ENCODE peak calls at places on chromosome 18, in six cellular contexts. One of them, this sample, is unnamed.
A peak's percentile ranks its signal among the peaks of the same experiment; 100 is the strongest.

GRCh38 chr18:28404721-28405120 is 227.8 kb upstream of the CDH2 start:
- DNase-seq in endothelial cell: no peak
- DNase-seq in mesothelial cell of epicardium: no peak
- DNase-seq in AG09309: no peak
- DNase-seq in MCF 10A: no peak
- DNase-seq in GM12865: no peak
- DNase-seq in this sample: no peak

GRCh38 chr18:22848618-22849017 is 84.5 kb upstream of the RBBP8 start:
- DNase-seq in endothelial cell: no peak
- DNase-seq in mesothelial cell of epicardium: no peak
- DNase-seq in AG09309: peak; percentile 60
- DNase-seq in MCF 10A: peak; percentile 97
- DNase-seq in GM12865: no peak
- DNase-seq in this sample: no peak

GRCh38 chr18:40004246-40004645 is 1950.8 kb upstream of the PIK3C3 start:
- DNase-seq in endothelial cell: no peak
- DNase-seq in mesothelial cell of epicardium: no peak
- DNase-seq in AG09309: no peak
- DNase-seq in MCF 10A: no peak
- DNase-seq in GM12865: no peak
- DNase-seq in this sample: no peak

GRCh38 chr18:7300971-7301553 is 70.2 kb downstream of the LRRC30 start:
- DNase-seq in endothelial cell: no peak
- DNase-seq in mesothelial cell of epicardium: no peak
- DNase-seq in AG09309: no peak
- DNase-seq in MCF 10A: peak; percentile 68
- DNase-seq in GM12865: no peak
- DNase-seq in this sample: no peak

GRCh38 chr18:1090758-1091157 is 186.1 kb downstream of the ADCYAP1 start:
- DNase-seq in endothelial cell: no peak
- DNase-seq in mesothelial cell of epicardium: no peak
- DNase-seq in AG09309: no peak
- DNase-seq in MCF 10A: no peak
- DNase-seq in GM12865: no peak
- DNase-seq in this sample: no peak

GRCh38 chr18:69691008-69691760 is 256.5 kb downstream of the CD226 start:
- DNase-seq in endothelial cell: no peak
- DNase-seq in mesothelial cell of epicardium: no peak
- DNase-seq in AG09309: no peak
- DNase-seq in MCF 10A: no peak
- DNase-seq in GM12865: peak; percentile 7
- DNase-seq in this sample: no peak

GRCh38 chr18:63192885-63193349 is 126.7 kb downstream of the BCL2 start:
- DNase-seq in endothelial cell: no peak
- DNase-seq in mesothelial cell of epicardium: no peak
- DNase-seq in AG09309: no peak
- DNase-seq in MCF 10A: no peak
- DNase-seq in GM12865: peak; percentile 81
- DNase-seq in this sample: no peak

GRCh38 chr18:26546875-26547301 is 1.5 kb downstream of the KCTD1 start:
- DNase-seq in endothelial cell: no peak
- DNase-seq in mesothelial cell of epicardium: no peak
- DNase-seq in AG09309: no peak
- DNase-seq in MCF 10A: peak; percentile 39
- DNase-seq in GM12865: no peak
- DNase-seq in this sample: no peak

GRCh38 chr18:9684901-9685738 is 23.0 kb upstream of the RAB31 start:
- DNase-seq in endothelial cell: no peak
- DNase-seq in mesothelial cell of epicardium: no peak
- DNase-seq in AG09309: no peak
- DNase-seq in MCF 10A: peak; percentile 59
- DNase-seq in GM12865: peak; percentile 9
- DNase-seq in this sample: no peak

GRCh38 chr18:11323359-11323819 is 174.0 kb upstream of the PIEZO2 start:
- DNase-seq in endothelial cell: no peak
- DNase-seq in mesothelial cell of epicardium: no peak
- DNase-seq in AG09309: no peak
- DNase-seq in MCF 10A: peak; percentile 48
- DNase-seq in GM12865: no peak
- DNase-seq in this sample: no peak

GRCh38 chr18:56748698-56749268 is 97.6 kb downstream of the WDR7 start:
- DNase-seq in endothelial cell: peak; percentile 16
- DNase-seq in mesothelial cell of epicardium: no peak
- DNase-seq in AG09309: peak; percentile 11
- DNase-seq in MCF 10A: peak; percentile 43
- DNase-seq in GM12865: peak; percentile 33
- DNase-seq in this sample: peak; percentile 15

GRCh38 chr18:58307441-58307840 is 263.4 kb downstream of the NEDD4L start:
- DNase-seq in endothelial cell: no peak
- DNase-seq in mesothelial cell of epicardium: no peak
- DNase-seq in AG09309: no peak
- DNase-seq in MCF 10A: no peak
- DNase-seq in GM12865: no peak
- DNase-seq in this sample: no peak

GRCh38 chr18:6056171-6056932 is 161.0 kb upstream of the TMEM200C start:
- DNase-seq in endothelial cell: no peak
- DNase-seq in mesothelial cell of epicardium: no peak
- DNase-seq in AG09309: peak; percentile 18
- DNase-seq in MCF 10A: no peak
- DNase-seq in GM12865: peak; percentile 24
- DNase-seq in this sample: no peak

GRCh38 chr18:77065221-77065981 is 67.2 kb downstream of the MBP start:
- DNase-seq in endothelial cell: no peak
- DNase-seq in mesothelial cell of epicardium: no peak
- DNase-seq in AG09309: peak; percentile 81
- DNase-seq in MCF 10A: peak; percentile 94
- DNase-seq in GM12865: peak; percentile 83
- DNase-seq in this sample: peak; percentile 76

DNA sequence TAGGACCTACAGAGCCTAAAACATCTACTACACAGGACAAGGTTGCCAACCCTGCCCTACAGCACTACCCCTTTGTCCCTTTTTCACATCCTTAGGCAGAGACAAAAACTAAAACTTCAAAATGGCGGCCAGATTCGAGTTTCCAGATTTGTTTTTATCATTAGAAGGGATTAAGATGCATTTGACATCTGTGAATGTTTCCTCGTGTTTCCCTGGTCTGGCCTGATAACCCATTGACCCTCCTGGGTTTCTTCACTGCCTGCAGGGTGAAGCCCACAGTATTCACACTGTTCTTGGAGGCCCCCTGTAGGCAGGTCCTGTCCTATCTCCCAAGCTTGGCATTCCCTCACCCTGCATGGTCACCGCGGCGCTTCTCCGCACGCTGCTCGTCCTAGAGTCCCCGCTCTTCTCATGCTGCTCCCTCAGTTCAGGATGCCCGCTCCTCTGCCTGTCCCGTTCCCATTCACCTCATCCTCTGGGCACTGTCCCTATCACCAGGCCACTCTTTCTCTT is 67.6 kb downstream of the TPGS2 start:
- DNase-seq in endothelial cell: no peak
- DNase-seq in mesothelial cell of epicardium: no peak
- DNase-seq in AG09309: no peak
- DNase-seq in MCF 10A: no peak
- DNase-seq in GM12865: no peak
- DNase-seq in this sample: no peak
- TF ChIP-seq CTCF in endothelial cell: no peak
- TF ChIP-seq CTCF in mesothelial cell of epicardium: no peak
- TF ChIP-seq CTCF in AG09309: no peak
- TF ChIP-seq CTCF in MCF 10A: no peak
- TF ChIP-seq CTCF in GM12865: no peak
- TF ChIP-seq CTCF in this sample: no peak

GRCh38 chr18:37343542-37343851 is 222.1 kb downstream of the CELF4 start:
- DNase-seq in endothelial cell: no peak
- DNase-seq in mesothelial cell of epicardium: no peak
- DNase-seq in AG09309: no peak
- DNase-seq in MCF 10A: no peak
- DNase-seq in GM12865: no peak
- DNase-seq in this sample: no peak
- TF ChIP-seq CTCF in endothelial cell: no peak
- TF ChIP-seq CTCF in mesothelial cell of epicardium: no peak
- TF ChIP-seq CTCF in AG09309: no peak
- TF ChIP-seq CTCF in MCF 10A: no peak
- TF ChIP-seq CTCF in GM12865: no peak
- TF ChIP-seq CTCF in this sample: no peak

GRCh38 chr18:62182220-62182619 is 4.6 kb downstream of the PIGN start:
- DNase-seq in endothelial cell: no peak
- DNase-seq in mesothelial cell of epicardium: no peak
- DNase-seq in AG09309: no peak
- DNase-seq in MCF 10A: no peak
- DNase-seq in GM12865: no peak
- DNase-seq in this sample: no peak
- TF ChIP-seq CTCF in endothelial cell: no peak
- TF ChIP-seq CTCF in mesothelial cell of epicardium: no peak
- TF ChIP-seq CTCF in AG09309: no peak
- TF ChIP-seq CTCF in MCF 10A: no peak
- TF ChIP-seq CTCF in GM12865: no peak
- TF ChIP-seq CTCF in this sample: no peak

DNA sequence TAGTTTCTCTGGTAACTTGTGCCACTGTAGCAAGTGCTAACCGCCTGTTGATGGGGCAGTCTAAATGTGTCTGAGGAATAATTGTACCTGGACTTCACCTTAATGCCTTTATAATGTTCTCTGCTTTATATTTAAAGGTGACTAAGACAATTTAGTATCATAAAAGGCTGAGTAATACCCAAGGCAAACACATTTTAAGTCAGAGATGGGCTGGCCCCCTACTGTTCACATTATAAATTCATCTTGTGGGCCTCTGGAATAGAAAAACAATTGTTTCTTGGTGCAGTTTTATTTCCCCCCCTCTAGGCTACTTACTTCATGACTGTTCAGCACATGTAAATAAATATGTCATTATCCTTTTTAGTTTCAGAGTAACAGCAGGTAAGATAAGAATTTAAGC is 559.3 kb upstream of the PIK3C3 start:
- DNase-seq in endothelial cell: no peak
- DNase-seq in mesothelial cell of epicardium: no peak
- DNase-seq in AG09309: no peak
- DNase-seq in MCF 10A: no peak
- DNase-seq in GM12865: no peak
- DNase-seq in this sample: no peak
- TF ChIP-seq CTCF in endothelial cell: peak; percentile 22
- TF ChIP-seq CTCF in mesothelial cell of epicardium: peak; percentile 47
- TF ChIP-seq CTCF in AG09309: no peak
- TF ChIP-seq CTCF in MCF 10A: peak; percentile 23
- TF ChIP-seq CTCF in GM12865: no peak
- TF ChIP-seq CTCF in this sample: no peak

DNA sequence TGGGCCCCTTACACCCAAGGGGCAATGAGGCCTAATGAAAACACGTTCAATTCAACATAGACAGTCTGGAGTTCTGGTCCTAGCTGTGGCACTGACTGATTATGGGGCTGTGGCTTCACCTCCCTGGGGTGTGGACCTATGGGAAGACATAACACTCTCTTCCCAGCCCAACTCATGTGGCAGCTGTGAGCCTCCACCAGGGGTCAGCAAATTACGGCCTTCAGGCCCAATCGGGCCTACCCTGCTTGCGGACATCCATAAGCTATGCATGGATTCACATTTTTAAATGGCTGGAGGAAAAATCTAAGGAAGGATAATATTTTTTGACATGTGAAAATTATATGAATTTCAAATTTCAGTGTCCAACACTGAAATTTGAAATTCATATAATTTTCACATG is 101.3 kb downstream of the LOXHD1 start:
- DNase-seq in endothelial cell: peak; percentile 71
- DNase-seq in mesothelial cell of epicardium: no peak
- DNase-seq in AG09309: no peak
- DNase-seq in MCF 10A: peak; percentile 65
- DNase-seq in GM12865: peak; percentile 48
- DNase-seq in this sample: peak; percentile 26
- TF ChIP-seq CTCF in endothelial cell: peak; percentile 72
- TF ChIP-seq CTCF in mesothelial cell of epicardium: peak; percentile 18
- TF ChIP-seq CTCF in AG09309: peak; percentile 57
- TF ChIP-seq CTCF in MCF 10A: peak; percentile 54
- TF ChIP-seq CTCF in GM12865: peak; percentile 56
- TF ChIP-seq CTCF in this sample: peak; percentile 61

DNA sequence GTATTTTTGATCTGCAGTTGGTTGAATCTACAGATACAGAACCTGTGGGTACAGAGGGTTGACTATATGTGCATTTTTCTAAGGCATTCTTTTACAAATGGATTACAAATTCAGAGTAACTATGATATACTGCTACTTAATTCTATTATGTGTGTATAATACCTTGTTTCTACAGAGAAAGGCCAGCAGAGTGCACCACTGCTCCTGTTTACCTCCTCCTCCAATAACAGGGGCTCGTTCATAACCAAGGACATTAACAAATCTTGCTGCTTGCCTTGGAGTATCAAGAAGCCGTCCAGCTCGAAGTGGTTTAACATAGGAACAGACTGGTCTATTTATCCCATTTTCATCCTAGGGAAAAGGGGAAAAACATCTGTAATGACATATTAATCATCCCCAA is 16.4 kb downstream of the CEP76 start:
- DNase-seq in endothelial cell: no peak
- DNase-seq in mesothelial cell of epicardium: no peak
- DNase-seq in AG09309: no peak
- DNase-seq in MCF 10A: peak; percentile 35
- DNase-seq in GM12865: peak; percentile 28
- DNase-seq in this sample: peak; percentile 19
- TF ChIP-seq CTCF in endothelial cell: no peak
- TF ChIP-seq CTCF in mesothelial cell of epicardium: no peak
- TF ChIP-seq CTCF in AG09309: no peak
- TF ChIP-seq CTCF in MCF 10A: peak; percentile 23
- TF ChIP-seq CTCF in GM12865: no peak
- TF ChIP-seq CTCF in this sample: peak; percentile 17

GRCh38 chr18:48888681-48889080 is 62.1 kb downstream of the SMAD7 start:
- DNase-seq in endothelial cell: no peak
- DNase-seq in mesothelial cell of epicardium: no peak
- DNase-seq in AG09309: no peak
- DNase-seq in MCF 10A: no peak
- DNase-seq in GM12865: no peak
- DNase-seq in this sample: no peak

GRCh38 chr18:48887905-48888531 is 62.7 kb downstream of the SMAD7 start:
- DNase-seq in endothelial cell: peak; percentile 28
- DNase-seq in mesothelial cell of epicardium: no peak
- DNase-seq in AG09309: no peak
- DNase-seq in MCF 10A: no peak
- DNase-seq in GM12865: no peak
- DNase-seq in this sample: no peak

GRCh38 chr18:48889981-48890735 is 60.6 kb downstream of the SMAD7 start:
- DNase-seq in endothelial cell: no peak
- DNase-seq in mesothelial cell of epicardium: no peak
- DNase-seq in AG09309: no peak
- DNase-seq in MCF 10A: no peak
- DNase-seq in GM12865: no peak
- DNase-seq in this sample: no peak

GRCh38 chr18:48887294-48887904 is 63.4 kb downstream of the SMAD7 start:
- DNase-seq in endothelial cell: no peak
- DNase-seq in mesothelial cell of epicardium: no peak
- DNase-seq in AG09309: no peak
- DNase-seq in MCF 10A: no peak
- DNase-seq in GM12865: no peak
- DNase-seq in this sample: no peak

GRCh38 chr18:48889115-48889941 is 61.4 kb downstream of the SMAD7 start:
- DNase-seq in endothelial cell: no peak
- DNase-seq in mesothelial cell of epicardium: no peak
- DNase-seq in AG09309: no peak
- DNase-seq in MCF 10A: no peak
- DNase-seq in GM12865: no peak
- DNase-seq in this sample: no peak
- TF ChIP-seq CTCF in endothelial cell: no peak
- TF ChIP-seq CTCF in mesothelial cell of epicardium: no peak
- TF ChIP-seq CTCF in AG09309: no peak
- TF ChIP-seq CTCF in MCF 10A: no peak
- TF ChIP-seq CTCF in GM12865: no peak
- TF ChIP-seq CTCF in this sample: no peak

This sample was measured in activated CD8-positive, alpha-beta T cell treated with anti-CD3 and anti-CD28 coated beads for 36 hours.